ENCODE peak calls at places on chromosomes 12 and 14, in five cellular contexts. One of them, this sample, is unnamed.

GRCh38 chr14:41570415-41571155 is 36.1 kb upstream of the LRFN5 start:
- DNase-seq in IMR-90: no peak
- DNase-seq in A549: no peak
- DNase-seq in GM12878: no peak
- DNase-seq in K562: no peak
- DNase-seq in this sample: no peak

GRCh38 chr14:93033983-93034670 is 81.6 kb downstream of the ITPK1 start:
- DNase-seq in IMR-90: no peak
- DNase-seq in A549: no peak
- DNase-seq in GM12878: no peak
- DNase-seq in K562: peak
- DNase-seq in this sample: peak

GRCh38 chr14:103607039-103607668 is 21.9 kb upstream of the KLC1 start:
- DNase-seq in IMR-90: peak
- DNase-seq in A549: peak
- DNase-seq in GM12878: peak
- DNase-seq in K562: peak
- DNase-seq in this sample: peak

GRCh38 chr12:53065975-53066593 is 13.1 kb downstream of the SPRYD3 start:
- DNase-seq in IMR-90: peak
- DNase-seq in A549: peak
- DNase-seq in GM12878: no peak
- DNase-seq in K562: peak
- DNase-seq in this sample: peak

GRCh38 chr12:102568151-102568815 is 87.9 kb upstream of the IGF1 start:
- DNase-seq in IMR-90: no peak
- DNase-seq in A549: no peak
- DNase-seq in GM12878: no peak
- DNase-seq in K562: no peak
- DNase-seq in this sample: no peak

GRCh38 chr12:45637706-45638105 is 91.8 kb upstream of the ARID2 start:
- DNase-seq in IMR-90: peak
- DNase-seq in A549: no peak
- DNase-seq in GM12878: no peak
- DNase-seq in K562: no peak
- DNase-seq in this sample: no peak

GRCh38 chr12:122908915-122909314 is 13.0 kb upstream of the VPS37B start:
- DNase-seq in IMR-90: no peak
- DNase-seq in A549: no peak
- DNase-seq in GM12878: no peak
- DNase-seq in K562: no peak
- DNase-seq in this sample: no peak

GRCh38 chr12:77406131-77406905 is 340.9 kb upstream of the E2F7 start:
- DNase-seq in IMR-90: no peak
- DNase-seq in A549: no peak
- DNase-seq in GM12878: no peak
- DNase-seq in K562: no peak
- DNase-seq in this sample: no peak

GRCh38 chr12:111807232-111807631 is 34.8 kb upstream of the MAPKAPK5 start:
- DNase-seq in IMR-90: no peak
- DNase-seq in A549: no peak
- DNase-seq in GM12878: no peak
- DNase-seq in K562: no peak
- DNase-seq in this sample: no peak

GRCh38 chr12:69442894-69443293 is 27.3 kb upstream of the FRS2 start:
- DNase-seq in IMR-90: peak
- DNase-seq in A549: no peak
- DNase-seq in GM12878: no peak
- DNase-seq in K562: no peak
- DNase-seq in this sample: no peak

GRCh38 chr12:6263931-6264330 is 46.6 kb upstream of the PLEKHG6 start:
- DNase-seq in IMR-90: peak
- DNase-seq in A549: no peak
- DNase-seq in GM12878: no peak
- DNase-seq in K562: peak
- DNase-seq in this sample: peak

GRCh38 chr12:124463341-124463861 is 104.0 kb downstream of the NCOR2 start:
- DNase-seq in IMR-90: no peak
- DNase-seq in A549: no peak
- DNase-seq in GM12878: no peak
- DNase-seq in K562: no peak
- DNase-seq in this sample: no peak

GRCh38 chr12:24561882-24562760 is 386.8 kb downstream of the BCAT1 start:
- DNase-seq in IMR-90: peak
- DNase-seq in A549: peak
- DNase-seq in GM12878: no peak
- DNase-seq in K562: no peak
- DNase-seq in this sample: peak

GRCh38 chr12:107543841-107544240 is 141.8 kb upstream of the PWP1 start:
- DNase-seq in IMR-90: no peak
- DNase-seq in A549: no peak
- DNase-seq in GM12878: no peak
- DNase-seq in K562: no peak
- DNase-seq in this sample: no peak

GRCh38 chr12:62758216-62758615 is 176.7 kb downstream of the PPM1H start:
- DNase-seq in IMR-90: peak
- DNase-seq in A549: peak
- DNase-seq in GM12878: no peak
- DNase-seq in K562: no peak
- DNase-seq in this sample: no peak

GRCh38 chr14:105204931-105205717 is 24.0 kb upstream of the NUDT14 start:
- DNase-seq in IMR-90: no peak
- DNase-seq in A549: no peak
- DNase-seq in GM12878: no peak
- DNase-seq in K562: no peak
- DNase-seq in this sample: no peak

GRCh38 chr12:52837341-52837741 is 3.2 kb upstream of the KRT79 start:
- DNase-seq in IMR-90: peak
- DNase-seq in A549: peak
- DNase-seq in GM12878: no peak
- DNase-seq in K562: peak
- DNase-seq in this sample: no peak

GRCh38 chr14:56351861-56352260 is 227.7 kb upstream of the TMEM260 start:
- DNase-seq in IMR-90: peak
- DNase-seq in A549: peak
- DNase-seq in GM12878: no peak
- DNase-seq in K562: no peak
- DNase-seq in this sample: no peak

GRCh38 chr12:75747572-75747995 is 236.2 kb upstream of the KRR1 start:
- DNase-seq in IMR-90: peak
- DNase-seq in A549: no peak
- DNase-seq in GM12878: no peak
- DNase-seq in K562: no peak
- DNase-seq in this sample: no peak

GRCh38 chr14:53011053-53011462 is 60.2 kb upstream of the FERMT2 start:
- DNase-seq in IMR-90: peak
- DNase-seq in A549: peak
- DNase-seq in GM12878: no peak
- DNase-seq in K562: peak
- DNase-seq in this sample: no peak

GRCh38 chr12:78403681-78404080 is 460.9 kb upstream of the SYT1 start:
- DNase-seq in IMR-90: peak
- DNase-seq in A549: no peak
- DNase-seq in GM12878: no peak
- DNase-seq in K562: no peak
- DNase-seq in this sample: no peak

GRCh38 chr14:104396682-104397470 is 182.7 kb upstream of the C14orf180 start:
- DNase-seq in IMR-90: no peak
- DNase-seq in A549: no peak
- DNase-seq in GM12878: no peak
- DNase-seq in K562: no peak
- DNase-seq in this sample: no peak

GRCh38 chr14:104688755-104689619 is at the start of gene INF2:
- DNase-seq in IMR-90: peak
- DNase-seq in A549: peak
- DNase-seq in GM12878: no peak
- DNase-seq in K562: peak
- DNase-seq in this sample: peak

GRCh38 chr14:86712727-86713126 is 1182.8 kb downstream of the FLRT2 start:
- DNase-seq in IMR-90: no peak
- DNase-seq in A549: no peak
- DNase-seq in GM12878: no peak
- DNase-seq in K562: no peak
- DNase-seq in this sample: no peak

GRCh38 chr12:69284131-69284530 is 44.8 kb downstream of the CPSF6 start:
- DNase-seq in IMR-90: peak
- DNase-seq in A549: peak
- DNase-seq in GM12878: no peak
- DNase-seq in K562: peak
- DNase-seq in this sample: peak

GRCh38 chr14:60760648-60761364 is 26.2 kb downstream of the MNAT1 start:
- DNase-seq in IMR-90: no peak
- DNase-seq in A549: no peak
- DNase-seq in GM12878: no peak
- DNase-seq in K562: no peak
- DNase-seq in this sample: no peak

GRCh38 chr12:93107514-93107942 is 178.4 kb upstream of the EEA1 start:
- DNase-seq in IMR-90: peak
- DNase-seq in A549: no peak
- DNase-seq in GM12878: no peak
- DNase-seq in K562: no peak
- DNase-seq in this sample: no peak

GRCh38 chr14:99511421-99512109 is 30.4 kb downstream of the CCNK start:
- DNase-seq in IMR-90: peak
- DNase-seq in A549: no peak
- DNase-seq in GM12878: no peak
- DNase-seq in K562: no peak
- DNase-seq in this sample: peak
- TF ChIP-seq RCOR1 in IMR-90: no peak
- TF ChIP-seq RCOR1 in A549: no peak
- TF ChIP-seq RCOR1 in GM12878: no peak
- TF ChIP-seq RCOR1 in K562: no peak
- TF ChIP-seq RCOR1 in this sample: no peak

GRCh38 chr12:26874501-26875296 is 41.7 kb upstream of the ITPR2 start:
- DNase-seq in IMR-90: no peak
- DNase-seq in A549: no peak
- DNase-seq in GM12878: peak
- DNase-seq in K562: peak
- DNase-seq in this sample: no peak

GRCh38 chr12:26870491-26871419 is 37.8 kb upstream of the ITPR2 start:
- DNase-seq in IMR-90: peak
- DNase-seq in A549: peak
- DNase-seq in GM12878: peak
- DNase-seq in K562: no peak
- DNase-seq in this sample: peak

GRCh38 chr12:26872623-26873022 is 39.6 kb upstream of the ITPR2 start:
- DNase-seq in IMR-90: no peak
- DNase-seq in A549: no peak
- DNase-seq in GM12878: no peak
- DNase-seq in K562: no peak
- DNase-seq in this sample: no peak

GRCh38 chr12:26869908-26870459 is 37.0 kb upstream of the ITPR2 start:
- DNase-seq in IMR-90: no peak
- DNase-seq in A549: no peak
- DNase-seq in GM12878: no peak
- DNase-seq in K562: no peak
- DNase-seq in this sample: no peak

GRCh38 chr12:26871985-26872384 is 39.0 kb upstream of the ITPR2 start:
- DNase-seq in IMR-90: no peak
- DNase-seq in A549: no peak
- DNase-seq in GM12878: no peak
- DNase-seq in K562: no peak
- DNase-seq in this sample: no peak
- TF ChIP-seq RCOR1 in IMR-90: no peak
- TF ChIP-seq RCOR1 in A549: no peak
- TF ChIP-seq RCOR1 in GM12878: no peak
- TF ChIP-seq RCOR1 in K562: no peak
- TF ChIP-seq RCOR1 in this sample: no peak

GRCh38 chr12:116878567-116879508 is 2.4 kb downstream of the HRK start:
- DNase-seq in IMR-90: no peak
- DNase-seq in A549: no peak
- DNase-seq in GM12878: no peak
- DNase-seq in K562: no peak
- DNase-seq in this sample: peak

GRCh38 chr12:116879509-116880212 is 1.6 kb downstream of the HRK start:
- DNase-seq in IMR-90: no peak
- DNase-seq in A549: no peak
- DNase-seq in GM12878: no peak
- DNase-seq in K562: no peak
- DNase-seq in this sample: peak

GRCh38 chr12:116880213-116880816 is 926 bp downstream of the HRK start:
- DNase-seq in IMR-90: no peak
- DNase-seq in A549: no peak
- DNase-seq in GM12878: no peak
- DNase-seq in K562: no peak
- DNase-seq in this sample: peak

GRCh38 chr12:116874324-116874995 is 6.8 kb downstream of the HRK start:
- DNase-seq in IMR-90: no peak
- DNase-seq in A549: no peak
- DNase-seq in GM12878: no peak
- DNase-seq in K562: no peak
- DNase-seq in this sample: no peak

DNA sequence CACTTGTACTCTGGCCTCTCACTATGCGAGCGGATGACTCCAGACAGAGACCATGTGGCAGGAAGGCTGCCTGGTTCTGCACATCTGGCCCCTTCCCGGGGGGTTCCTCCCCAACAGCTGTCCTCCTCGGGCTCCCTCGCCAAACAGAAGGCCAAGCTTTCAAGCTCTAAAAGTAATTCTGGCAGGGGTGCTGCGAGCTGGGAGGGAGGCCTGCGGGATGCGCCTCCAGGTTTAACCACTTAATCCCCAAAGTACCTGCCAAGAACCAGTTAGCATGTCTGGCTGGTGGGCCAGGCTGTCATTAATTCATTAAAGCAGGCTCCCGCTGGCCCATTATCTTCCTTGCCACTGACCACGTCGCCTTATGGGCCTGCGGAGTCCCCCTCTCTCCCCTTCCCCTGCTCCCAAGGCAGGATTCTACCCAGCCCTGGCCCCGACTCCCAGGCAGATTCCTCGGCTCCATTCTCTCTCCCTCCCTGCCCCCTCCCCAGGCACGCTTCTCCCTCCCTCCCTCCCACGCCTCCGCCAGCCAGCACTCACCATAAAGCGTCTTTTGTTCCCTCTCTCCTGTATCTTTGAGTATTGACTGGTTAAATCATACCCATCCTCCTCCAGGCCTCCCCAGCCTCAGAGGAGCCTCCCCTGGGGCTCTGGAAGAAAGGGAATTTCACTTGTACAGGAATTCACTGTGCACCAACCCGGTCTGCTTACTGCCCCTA is 4.9 kb downstream of the HRK start:
- DNase-seq in IMR-90: no peak
- DNase-seq in A549: no peak
- DNase-seq in GM12878: no peak
- DNase-seq in K562: no peak
- DNase-seq in this sample: peak
- TF ChIP-seq RCOR1 in IMR-90: no peak
- TF ChIP-seq RCOR1 in A549: no peak
- TF ChIP-seq RCOR1 in GM12878: no peak
- TF ChIP-seq RCOR1 in K562: no peak
- TF ChIP-seq RCOR1 in this sample: no peak

DNA sequence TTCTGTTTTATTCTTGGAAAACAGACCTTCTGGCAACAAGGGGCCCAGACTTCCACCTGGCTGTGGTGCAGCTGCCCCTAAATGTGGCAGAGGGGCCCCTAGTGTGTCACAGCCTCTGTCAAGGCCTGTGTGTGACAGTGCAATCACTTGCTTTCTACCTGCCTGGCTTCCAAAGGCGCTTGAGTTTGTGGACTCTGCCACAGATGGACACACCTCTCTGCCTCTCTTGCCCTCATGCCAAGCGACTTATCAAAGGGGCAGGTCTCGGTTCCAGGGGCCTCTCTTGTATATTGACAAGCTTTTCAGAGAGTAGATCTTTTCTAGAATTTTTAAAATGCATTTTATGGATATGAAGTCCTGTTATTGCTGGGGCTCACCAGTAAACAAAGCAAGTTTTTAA is 217.2 kb downstream of the SLC15A4 start:
- DNase-seq in IMR-90: no peak
- DNase-seq in A549: no peak
- DNase-seq in GM12878: no peak
- DNase-seq in K562: no peak
- DNase-seq in this sample: no peak
- TF ChIP-seq RCOR1 in IMR-90: no peak
- TF ChIP-seq RCOR1 in A549: no peak
- TF ChIP-seq RCOR1 in GM12878: no peak
- TF ChIP-seq RCOR1 in K562: no peak
- TF ChIP-seq RCOR1 in this sample: no peak